ENCODE peak calls at places on chromosome 1, in four cellular contexts. M is HFFc6, I is HCT116, D is T1000. C is an unnamed sample.

GRCh38 chr1:110340207-110340468 is 961 bp downstream of the RBM15 start:
- DNase-seq in M (no peak), I (no peak), D (no peak), C (peak)

GRCh38 chr1:117615474-117615873 is 9.6 kb downstream of the TENT5C start:
- DNase-seq in M (no peak), I (no peak), D (no peak), C (no peak)

GRCh38 chr1:59596432-59596831 is 218.3 kb upstream of the HOOK1 start:
- DNase-seq in M (peak), I (no peak), D (no peak), C (peak)

GRCh38 chr1:150302907-150303306 is 9.2 kb downstream of the MRPS21 start:
- DNase-seq in M (no peak), I (no peak), D (no peak), C (no peak)

GRCh38 chr1:41927118-41927517 is 8.4 kb upstream of the HIVEP3 start:
- DNase-seq in M (no peak), I (no peak), D (no peak), C (no peak)

GRCh38 chr1:10210841-10211804 is 753 bp downstream of the KIF1B start:
- DNase-seq in M (peak), I (peak), D (peak), C (peak)

GRCh38 chr1:41313661-41314131 is 47.5 kb upstream of the FOXO6 start:
- DNase-seq in M (no peak), I (peak), D (no peak), C (no peak)

GRCh38 chr1:31674626-31675025 is 29.2 kb downstream of the COL16A1 start:
- DNase-seq in M (peak), I (no peak), D (peak), C (no peak)

GRCh38 chr1:235270625-235271024 is 57.4 kb downstream of the ARID4B start:
- DNase-seq in M (peak), I (no peak), D (no peak), C (peak)

GRCh38 chr1:32361674-32362473 is 411 bp downstream of the FAM229A start:
- DNase-seq in M (no peak), I (no peak), D (no peak), C (peak)

GRCh38 chr1:242731446-242731845 is 206.9 kb upstream of the PLD5 start:
- DNase-seq in M (no peak), I (no peak), D (no peak), C (no peak)

GRCh38 chr1:57605933-57606332 is 182.1 kb upstream of the DAB1 start:
- DNase-seq in M (no peak), I (no peak), D (no peak), C (no peak)